ENCODE peak calls at places on chromosomes 1 and 21, in nine cellular contexts. F is heart left ventricle, M is A549, R is uterus, L is breast epithelium, C is transverse colon, N is lower leg skin, O is IMR-90, W is sigmoid colon. K is an unnamed sample.

GRCh38 chr1:51309291-51309690 is 21.1 kb downstream of the TTC39A start:
- DNase-seq in W (peak), O (no peak), C (no peak), L (no peak), R (no peak), F (no peak), M (no peak), N (no peak), K (no peak)

GRCh38 chr1:184212649-184213314 is 161.3 kb downstream of the TSEN15 start:
- DNase-seq in R (peak), M (peak), C (no peak), W (no peak), N (no peak), F (no peak), O (peak), L (peak), K (no peak)

GRCh38 chr1:228782662-228783414 is 47.6 kb downstream of the RHOU start:
- DNase-seq in R (peak), O (peak), F (no peak), L (no peak), C (peak), M (peak), W (no peak), N (no peak), K (no peak)

GRCh38 chr21:29196021-29196663 is 65.7 kb downstream of the MAP3K7CL start:
- DNase-seq in R (peak), F (peak), W (peak), O (peak), L (no peak), M (peak), N (peak), C (peak), K (no peak)

GRCh38 chr1:155540000-155540874 is 22.4 kb downstream of the ASH1L start:
- DNase-seq in R (no peak), N (no peak), W (no peak), L (no peak), F (no peak), C (no peak), O (no peak), M (no peak), K (no peak)

GRCh38 chr1:166952002-166952746 is 23.2 kb downstream of the ILDR2 start:
- DNase-seq in L (peak), M (no peak), R (no peak), C (peak), N (no peak), F (peak), W (peak), O (peak), K (no peak)

GRCh38 chr1:231161711-231162299 is at the start of gene TRIM67:
- DNase-seq in R (no peak), W (no peak), F (peak), N (no peak), L (no peak), C (no peak), M (peak), O (no peak), K (no peak)

GRCh38 chr1:78688701-78689100 is 39.1 kb downstream of the IFI44 start:
- DNase-seq in C (no peak), L (no peak), O (peak), R (no peak), M (peak), W (no peak), N (no peak), F (no peak), K (no peak)

GRCh38 chr1:245953876-245954660 is 553.0 kb downstream of the SMYD3 start:
- DNase-seq in W (no peak), C (no peak), L (no peak), F (no peak), O (no peak), N (no peak), M (no peak), R (no peak), K (peak)

GRCh38 chr1:161021168-161021958 is 411 bp upstream of the F11R start:
- DNase-seq in N (peak), F (peak), W (peak), R (peak), C (peak), L (peak), M (peak), O (peak), K (peak)

GRCh38 chr1:17861685-17862084 is 106.6 kb downstream of the ACTL8 start:
- DNase-seq in W (no peak), M (no peak), C (no peak), L (no peak), O (no peak), N (no peak), R (no peak), F (no peak), K (no peak)

GRCh38 chr1:213050745-213051126 is 305 bp upstream of the RPS6KC1 start:
- DNase-seq in M (no peak), C (no peak), W (no peak), O (no peak), F (no peak), L (no peak), N (no peak), R (no peak), K (no peak)

GRCh38 chr1:12745126-12745991 is 641 bp upstream of the CFAP107 start:
- DNase-seq in N (no peak), M (no peak), O (no peak), C (no peak), R (no peak), W (no peak), F (no peak), L (no peak), K (no peak)

GRCh38 chr1:17729909-17730308 is 25.2 kb upstream of the ACTL8 start:
- DNase-seq in W (no peak), F (no peak), L (no peak), M (no peak), C (no peak), O (no peak), R (no peak), N (no peak), K (no peak)

GRCh38 chr1:41238311-41239094 is 3.6 kb downstream of the SCMH1 start:
- DNase-seq in O (peak), M (peak), C (no peak), W (no peak), R (no peak), F (no peak), L (no peak), N (no peak), K (no peak)

GRCh38 chr1:167934407-167935251 is 1.9 kb upstream of the DCAF6 start:
- DNase-seq in O (peak), N (no peak), M (peak), L (no peak), R (no peak), F (no peak), C (no peak), W (no peak), K (peak)

GRCh38 chr1:15620155-15620545 is 2.9 kb downstream of the DDI2 start:
- DNase-seq in F (no peak), R (no peak), O (peak), N (no peak), L (no peak), C (no peak), W (no peak), M (peak), K (no peak)

GRCh38 chr1:15352122-15352957 is 57.3 kb upstream of the EFHD2 start:
- DNase-seq in N (no peak), C (peak), M (peak), W (no peak), L (peak), F (no peak), O (peak), R (no peak), K (no peak)

GRCh38 chr1:118990513-118991131 is 2.5 kb upstream of the TBX15 start:
- DNase-seq in M (no peak), F (no peak), R (no peak), W (no peak), N (no peak), C (no peak), O (no peak), L (no peak), K (no peak)

GRCh38 chr1:33599516-33600115 is 127.2 kb downstream of the ZSCAN20 start:
- DNase-seq in M (no peak), N (no peak), W (no peak), C (no peak), F (no peak), R (no peak), L (no peak), O (no peak), K (no peak)

GRCh38 chr1:93591833-93592635 is 89.6 kb downstream of the BCAR3 start:
- DNase-seq in C (peak), W (peak), R (no peak), O (no peak), F (no peak), L (no peak), M (peak), N (no peak), K (peak)

GRCh38 chr1:46520063-46520911 is 30.7 kb downstream of the DMBX1 start:
- DNase-seq in O (peak), M (peak), N (no peak), C (no peak), F (no peak), L (no peak), W (no peak), R (no peak), K (peak)

GRCh38 chr1:45326627-45327591 is at the start of gene HPDL:
- DNase-seq in R (peak), N (no peak), C (peak), F (peak), O (peak), W (peak), L (no peak), M (peak), K (peak)

GRCh38 chr1:80392529-80392928 is 1386.0 kb upstream of the ADGRL4 start:
- DNase-seq in M (peak), R (no peak), C (no peak), F (no peak), L (no peak), N (no peak), W (no peak), O (no peak), K (no peak)

GRCh38 chr1:97759078-97759477 is 161.8 kb downstream of the DPYD start:
- DNase-seq in W (no peak), O (peak), N (no peak), M (no peak), C (no peak), L (no peak), F (no peak), R (no peak), K (no peak)

GRCh38 chr1:95068956-95069710 is 3.6 kb downstream of the ALG14 start:
- DNase-seq in W (no peak), R (no peak), L (no peak), M (no peak), F (no peak), N (no peak), C (peak), O (no peak), K (no peak)

GRCh38 chr1:15459771-15460719 is 3.5 kb downstream of the CELA2A start:
- DNase-seq in F (no peak), M (no peak), N (no peak), W (no peak), O (no peak), R (no peak), C (no peak), L (no peak), K (no peak)

GRCh38 chr1:167365360-167365759 is 144.7 kb downstream of the POU2F1 start:
- DNase-seq in F (no peak), N (no peak), L (no peak), C (no peak), R (no peak), O (no peak), M (no peak), W (no peak), K (no peak)

GRCh38 chr1:39158330-39159086 is 46.0 kb upstream of the MACF1 start:
- DNase-seq in O (peak), N (no peak), L (peak), F (no peak), W (no peak), M (peak), C (peak), R (no peak), K (no peak)

GRCh38 chr1:78068681-78069283 is 23.0 kb downstream of the GIPC2 start:
- DNase-seq in O (no peak), M (no peak), C (no peak), W (no peak), L (no peak), F (peak), R (no peak), N (no peak), K (no peak)

GRCh38 chr1:239817801-239818200 is 273.9 kb upstream of the FMN2 start:
- DNase-seq in R (no peak), F (no peak), N (no peak), O (no peak), L (no peak), W (no peak), M (no peak), C (no peak), K (no peak)

GRCh38 chr1:179818743-179819173 is 58.8 kb downstream of the TOR1AIP2 start:
- DNase-seq in L (no peak), N (no peak), C (no peak), F (peak), R (peak), O (peak), M (no peak), W (peak), K (peak)

DNA sequence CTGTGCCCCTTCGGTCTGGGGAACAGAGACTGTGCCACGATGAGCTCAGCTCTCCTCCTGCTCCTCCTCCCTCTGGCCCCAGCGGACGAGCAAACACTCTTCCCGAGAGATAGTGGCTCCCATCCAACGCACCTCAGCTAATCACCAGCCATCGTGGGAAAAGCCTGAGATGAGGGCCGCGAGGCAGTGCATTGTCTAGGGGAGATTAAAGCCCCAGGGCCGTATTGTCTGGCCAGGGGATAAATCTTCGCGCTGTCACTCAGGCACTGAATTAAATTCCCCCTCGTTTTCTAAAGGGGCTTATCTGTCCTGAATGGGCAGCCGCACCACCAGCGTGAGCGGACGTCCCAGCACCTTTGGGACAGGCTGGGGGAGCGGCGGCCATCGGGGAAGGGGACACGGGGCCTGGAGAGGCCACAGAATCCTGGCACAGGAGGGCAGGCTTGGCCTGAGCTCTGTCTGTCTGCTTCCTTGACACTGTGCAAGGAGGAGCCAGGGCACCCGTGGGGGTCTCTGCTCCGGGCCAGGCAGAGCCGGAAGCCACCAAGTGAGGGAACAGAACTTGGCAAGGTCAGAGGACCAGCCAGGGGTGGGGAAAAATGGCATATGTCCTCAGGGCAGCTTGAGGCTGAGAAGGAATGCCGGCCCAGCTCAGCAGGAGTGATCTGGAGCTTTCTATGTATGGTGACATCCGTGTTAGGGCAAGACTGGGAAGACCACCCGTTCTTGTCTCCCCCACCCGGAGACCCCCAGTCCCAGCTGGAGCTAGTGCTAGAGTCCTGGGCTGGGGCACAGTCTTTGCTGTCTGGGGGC is 32.3 kb downstream of the PRDM16 start:
- DNase-seq in O (no peak), M (no peak), F (no peak), W (no peak), R (no peak), L (no peak), N (no peak), C (no peak), K (no peak)
- TF ChIP-seq POLR2A in O (no peak), M (no peak), F (no peak), W (no peak), R (no peak), L (no peak), N (no peak), C (no peak), K (no peak)

DNA sequence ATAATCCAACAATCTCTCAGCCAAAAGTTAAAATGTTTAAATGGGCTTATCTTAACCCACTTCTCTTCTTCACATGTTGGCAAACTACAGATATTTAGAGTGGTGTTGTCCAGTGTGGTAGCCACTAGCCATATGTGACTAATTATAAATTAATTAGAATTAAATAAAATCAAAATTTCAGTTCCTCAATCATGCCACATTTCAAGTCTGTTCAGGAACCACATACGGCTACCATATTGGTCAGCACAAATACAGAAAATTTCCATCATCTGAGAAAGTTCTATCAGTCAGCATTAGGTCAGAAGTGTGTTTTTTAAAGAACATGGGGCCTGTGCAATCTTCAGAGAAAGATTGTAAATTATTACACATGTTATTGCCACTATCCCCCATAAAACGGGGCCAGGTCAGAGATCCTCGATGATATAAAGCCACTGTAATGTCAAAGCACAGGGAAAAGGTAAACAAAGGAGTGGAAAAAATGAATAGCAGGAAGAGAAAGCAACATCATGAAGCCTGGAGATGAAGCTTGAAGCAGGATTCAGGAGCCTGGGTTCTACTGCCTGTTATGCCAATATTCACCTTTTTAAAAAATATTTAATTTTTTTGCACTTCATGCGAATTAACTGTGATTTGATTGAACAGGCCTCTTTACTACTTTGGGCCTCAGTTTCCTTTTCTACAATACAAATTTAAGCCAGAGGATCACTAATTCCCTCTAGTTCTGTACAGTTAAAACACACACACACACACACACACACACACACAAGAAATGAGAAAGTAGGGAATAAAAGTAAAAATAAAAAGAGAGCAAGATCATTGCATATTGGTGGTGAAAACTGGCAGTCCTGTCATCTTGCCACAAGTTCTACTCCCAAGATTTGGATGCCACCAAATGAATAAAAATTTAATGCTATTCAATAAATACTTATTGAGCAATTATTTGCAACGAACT is 2.3 kb downstream of the RSBN1 start:
- DNase-seq in F (no peak), C (peak), W (no peak), R (no peak), N (no peak), L (no peak), M (peak), O (peak), K (no peak)
- TF ChIP-seq POLR2A in F (no peak), C (peak), W (no peak), R (no peak), N (no peak), L (no peak), M (no peak), O (no peak), K (no peak)

DNA sequence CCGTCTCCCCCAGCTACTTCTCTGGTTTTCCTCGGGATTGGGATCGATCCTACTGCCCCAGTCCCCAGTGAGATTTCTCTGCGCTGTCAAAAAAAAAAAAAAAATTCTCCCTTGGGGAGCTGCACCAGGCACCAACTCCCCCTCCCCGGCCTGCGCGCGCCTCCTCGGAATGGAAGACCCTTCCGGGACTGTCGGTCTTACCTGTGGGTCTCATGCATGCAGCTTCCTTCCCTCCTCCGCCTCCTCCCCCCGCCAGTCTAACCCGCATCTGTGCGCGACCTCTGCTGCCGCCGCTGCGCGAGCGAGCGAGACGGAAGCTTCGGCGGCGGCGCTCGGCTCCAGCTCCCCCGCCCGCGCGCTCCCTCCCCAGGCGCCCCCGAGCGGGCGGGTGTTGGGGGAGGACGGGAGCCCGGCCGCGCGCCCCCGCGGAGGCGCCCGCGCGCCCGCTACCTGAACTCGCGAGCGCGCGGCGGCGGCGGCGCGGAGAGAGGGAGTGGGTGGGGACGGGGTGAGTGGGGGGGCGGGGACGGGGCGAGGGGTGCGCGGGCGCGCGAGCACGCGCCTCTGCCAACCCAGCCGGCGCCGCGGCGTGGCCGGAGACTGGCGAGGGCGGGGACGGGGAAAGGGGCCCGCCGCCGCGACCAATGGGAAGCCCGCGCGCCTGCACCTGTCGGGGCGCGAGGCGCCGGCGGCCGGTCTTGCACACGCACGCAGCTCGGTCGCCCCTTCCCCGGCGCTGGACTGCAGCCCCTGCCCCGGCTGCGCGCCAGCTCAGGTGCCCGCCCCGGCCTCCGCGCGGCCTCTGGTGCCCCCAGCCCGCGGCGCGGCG is at the start of gene SUSD4:
- DNase-seq in R (no peak), W (no peak), C (peak), F (peak), N (no peak), O (no peak), L (peak), M (peak), K (peak)
- TF ChIP-seq POLR2A in R (no peak), W (no peak), C (no peak), F (no peak), N (no peak), O (no peak), L (no peak), M (no peak), K (no peak)

DNA sequence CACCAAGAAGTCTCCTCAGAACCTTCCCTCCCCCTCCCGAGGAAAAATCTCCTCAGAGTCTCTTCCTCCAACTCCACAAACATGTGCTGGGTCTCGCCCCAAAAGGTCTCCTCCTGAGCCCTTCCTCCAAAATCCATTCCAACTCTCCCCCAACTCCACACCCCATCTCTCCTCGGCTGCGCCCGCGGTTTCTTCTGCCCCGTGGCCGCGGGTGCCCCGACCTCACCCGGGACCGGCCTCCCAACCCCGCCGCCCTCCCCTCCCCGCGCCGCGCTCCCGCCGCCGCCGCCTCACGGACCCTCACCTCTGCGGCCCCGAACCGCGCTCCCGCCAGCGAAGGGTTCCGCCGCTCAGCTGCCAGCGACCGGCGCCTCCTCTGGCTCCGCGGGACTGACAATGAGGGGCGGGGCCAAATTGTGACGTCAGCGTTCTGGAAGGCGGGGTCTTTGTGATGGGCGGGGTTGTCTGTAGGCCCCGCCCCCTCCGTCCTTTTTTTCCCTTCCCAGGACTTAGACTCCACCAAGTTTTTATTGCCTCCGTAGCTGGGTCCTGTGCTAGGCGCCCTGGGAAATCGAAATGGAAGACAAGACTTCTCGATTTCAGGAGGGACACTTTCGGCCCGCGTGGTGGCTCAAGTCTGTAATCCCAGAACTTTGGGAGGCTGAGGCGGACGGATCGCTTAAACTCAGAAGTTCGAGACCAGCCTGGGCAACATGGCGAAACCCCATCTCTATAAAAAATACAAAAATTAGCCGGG is at the start of gene LUZP1:
- DNase-seq in C (peak), O (peak), F (peak), N (peak), L (peak), M (peak), W (peak), R (peak), K (peak)
- TF ChIP-seq POLR2A in C (peak), O (peak), F (peak), N (no peak), L (peak), M (peak), W (peak), R (peak), K (peak)